ENCODE peak calls at places on chromosome 20, in nine cellular contexts. R is psoas muscle; Q is left ventricle myocardium inferior; H is CD8-positive, alpha-beta memory T cell; V is right cardiac atrium; I is heart right ventricle; L is naive thymus-derived CD4-positive, alpha-beta T cell; F is heart left ventricle; N is CD8-positive, alpha-beta T cell. X is an unnamed sample.

GRCh38 chr20:40493551-40493950 is 195.5 kb downstream of the MAFB start:
- DNase-seq in R (no peak), Q (no peak), H (no peak), V (no peak), I (no peak), L (no peak), F (no peak), N (no peak), X (no peak)

GRCh38 chr20:36823126-36823525 is 49.6 kb upstream of the DSN1 start:
- DNase-seq in R (no peak), Q (no peak), H (no peak), V (no peak), I (no peak), L (no peak), F (no peak), N (no peak), X (no peak)

GRCh38 chr20:34705383-34706021 is 1.4 kb downstream of the TP53INP2 start:
- DNase-seq in R (no peak), Q (peak; percentile 41), H (no peak), V (peak; percentile 74), I (peak; percentile 60), L (no peak), F (peak; percentile 71), N (no peak), X (no peak)

GRCh38 chr20:37348643-37349516 is 2.9 kb downstream of the SRC start:
- DNase-seq in R (no peak), Q (no peak), H (no peak), V (no peak), I (no peak), L (no peak), F (no peak), N (no peak), X (peak; percentile 43)

GRCh38 chr20:23520185-23520584 is 29.3 kb downstream of the CST8 start:
- DNase-seq in R (no peak), Q (no peak), H (no peak), V (no peak), I (no peak), L (no peak), F (no peak), N (no peak), X (no peak)

GRCh38 chr20:38969708-38970107 is 7.6 kb downstream of the DHX35 start:
- DNase-seq in R (no peak), Q (no peak), H (no peak), V (no peak), I (no peak), L (no peak), F (no peak), N (no peak), X (peak; percentile 59)

GRCh38 chr20:21632031-21632430 is 73.4 kb upstream of the PAX1 start:
- DNase-seq in R (no peak), Q (no peak), H (no peak), V (no peak), I (no peak), L (no peak), F (no peak), N (no peak), X (no peak)

GRCh38 chr20:10651227-10651990 is 22.4 kb downstream of the JAG1 start:
- DNase-seq in R (no peak), Q (no peak), H (no peak), V (no peak), I (peak; percentile 76), L (no peak), F (peak; percentile 36), N (no peak), X (no peak)

DNA sequence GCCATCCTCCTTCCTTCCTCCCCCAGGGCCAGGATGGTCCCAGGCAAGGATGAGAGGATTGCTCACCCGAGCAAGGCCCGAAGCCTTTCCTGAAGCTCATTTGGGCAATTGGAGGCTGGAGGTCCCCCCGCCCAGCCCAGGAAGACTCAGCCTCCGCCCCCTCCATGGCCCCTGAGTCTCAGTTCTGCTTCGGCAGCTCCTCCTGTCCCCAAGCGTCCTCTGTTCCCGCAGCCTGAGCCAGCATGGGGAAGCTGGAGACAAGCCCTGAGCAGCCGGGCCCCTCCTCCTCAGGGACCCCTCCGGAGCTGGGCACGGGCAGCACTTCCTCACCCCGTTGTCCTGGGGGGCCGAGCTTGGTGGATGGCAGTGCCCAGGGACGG is 26.0 kb downstream of the SLC17A9 start:
- DNase-seq in R (no peak), Q (no peak), H (no peak), V (no peak), I (no peak), L (no peak), F (no peak), N (no peak), X (no peak)
- H3K27me3 ChIP-seq in R (no peaks in the 10 kb centered on the region), Q (peaks cover 100% of the 10 kb centered on the region), H (peaks cover 62% of the 10 kb centered on the region), V (no peaks in the 10 kb centered on the region), I (peaks cover 98% of the 10 kb centered on the region), L (peaks cover 9% of the 10 kb centered on the region), F (peaks cover 82% of the 10 kb centered on the region), N (peaks cover 28% of the 10 kb centered on the region), X (peaks cover 9% of the 10 kb centered on the region)

GRCh38 chr20:63148696-63149095 is 67.2 kb downstream of the YTHDF1 start:
- DNase-seq in R (no peak), Q (no peak), H (no peak), V (peak; percentile 26), I (no peak), L (no peak), F (peak; percentile 5), N (no peak), X (no peak)
- H3K27me3 ChIP-seq in R (no peaks in the 10 kb centered on the region), Q (peaks cover 94% of the 10 kb centered on the region), H (no peaks in the 10 kb centered on the region), V (no peaks in the 10 kb centered on the region), I (peaks cover 42% of the 10 kb centered on the region), L (no peaks in the 10 kb centered on the region), F (peaks cover 53% of the 10 kb centered on the region), N (no peaks in the 10 kb centered on the region), X (no peaks in the 10 kb centered on the region)

GRCh38 chr20:56630086-56630493 is 984 bp downstream of the TFAP2C start:
- DNase-seq in R (no peak), Q (no peak), H (no peak), V (peak; percentile 63), I (no peak), L (no peak), F (no peak), N (no peak), X (no peak)

GRCh38 chr20:56631318-56631989 is 2.3 kb downstream of the TFAP2C start:
- DNase-seq in R (no peak), Q (no peak), H (no peak), V (no peak), I (no peak), L (no peak), F (no peak), N (no peak), X (no peak)

GRCh38 chr20:56631990-56632327 is 2.9 kb downstream of the TFAP2C start:
- DNase-seq in R (no peak), Q (no peak), H (no peak), V (no peak), I (no peak), L (no peak), F (no peak), N (no peak), X (no peak)

GRCh38 chr20:56629464-56630085 is 469 bp downstream of the TFAP2C start:
- DNase-seq in R (no peak), Q (no peak), H (no peak), V (no peak), I (no peak), L (no peak), F (no peak), N (no peak), X (no peak)

GRCh38 chr20:56630506-56631317 is 1.6 kb downstream of the TFAP2C start:
- DNase-seq in R (no peak), Q (no peak), H (no peak), V (peak; percentile 55), I (no peak), L (no peak), F (no peak), N (no peak), X (no peak)
- H3K27me3 ChIP-seq in R (peaks cover 9% of the 10 kb centered on the region), Q (peaks cover 100% of the 10 kb centered on the region), H (peaks cover 11% of the 10 kb centered on the region), V (peaks cover 7% of the 10 kb centered on the region), I (peaks cover 99% of the 10 kb centered on the region), L (no peaks in the 10 kb centered on the region), F (peaks cover 97% of the 10 kb centered on the region), N (peaks cover 10% of the 10 kb centered on the region), X (no peaks in the 10 kb centered on the region)

GRCh38 chr20:61549865-61550264 is 297.8 kb downstream of the CDH4 start:
- DNase-seq in R (no peak), Q (no peak), H (no peak), V (no peak), I (no peak), L (no peak), F (no peak), N (no peak), X (no peak)
- H3K27me3 ChIP-seq in R (no peaks in the 10 kb centered on the region), Q (peaks cover 43% of the 10 kb centered on the region), H (no peaks in the 10 kb centered on the region), V (no peaks in the 10 kb centered on the region), I (no peaks in the 10 kb centered on the region), L (no peaks in the 10 kb centered on the region), F (no peaks in the 10 kb centered on the region), N (no peaks in the 10 kb centered on the region), X (no peaks in the 10 kb centered on the region)

GRCh38 chr20:54643761-54644160 is 168.4 kb downstream of the DOK5 start:
- DNase-seq in R (no peak), Q (no peak), H (no peak), V (peak; percentile 72), I (no peak), L (no peak), F (no peak), N (no peak), X (no peak)
- H3K27me3 ChIP-seq in R (no peaks in the 10 kb centered on the region), Q (no peaks in the 10 kb centered on the region), H (no peaks in the 10 kb centered on the region), V (no peaks in the 10 kb centered on the region), I (no peaks in the 10 kb centered on the region), L (no peaks in the 10 kb centered on the region), F (no peaks in the 10 kb centered on the region), N (no peaks in the 10 kb centered on the region), X (no peaks in the 10 kb centered on the region)

DNA sequence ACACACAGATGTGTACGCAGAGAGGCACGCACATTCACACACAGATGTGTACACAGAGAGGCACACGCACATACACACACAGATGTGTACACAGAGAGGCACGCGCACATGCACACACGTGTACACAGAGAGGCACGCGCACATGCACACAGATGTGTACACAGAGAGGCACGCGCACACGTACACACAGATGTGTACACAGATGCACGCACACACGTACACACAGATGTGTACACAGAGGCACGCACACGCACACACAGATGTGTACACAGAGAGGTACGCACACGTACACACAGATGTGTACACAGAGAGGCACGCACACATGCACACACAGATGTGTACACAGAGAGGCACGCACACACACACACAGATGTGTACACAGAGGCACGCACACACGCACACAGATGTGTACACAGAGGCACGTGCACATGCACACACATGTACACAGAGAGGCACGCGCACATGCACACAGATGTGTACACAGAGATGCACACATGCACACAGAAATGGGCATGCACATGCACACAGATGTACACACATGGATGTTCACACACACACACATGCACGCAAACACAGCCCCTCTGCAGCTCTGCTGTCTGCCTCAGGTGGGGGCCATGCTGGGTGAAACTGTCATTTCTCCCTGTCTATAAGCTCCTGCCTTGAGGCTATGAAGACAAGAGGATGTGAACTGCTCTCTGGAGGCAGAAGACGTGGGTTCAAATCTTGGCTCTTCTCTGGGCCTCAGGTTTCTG is 14.3 kb upstream of the MYT1 start:
- DNase-seq in R (no peak), Q (no peak), H (no peak), V (peak; percentile 13), I (no peak), L (no peak), F (peak; percentile 1), N (no peak), X (no peak)
- H3K27me3 ChIP-seq in R (no peaks in the 10 kb centered on the region), Q (peaks cover 60% of the 10 kb centered on the region), H (no peaks in the 10 kb centered on the region), V (no peaks in the 10 kb centered on the region), I (no peaks in the 10 kb centered on the region), L (no peaks in the 10 kb centered on the region), F (peaks cover 4% of the 10 kb centered on the region), N (no peaks in the 10 kb centered on the region), X (no peaks in the 10 kb centered on the region)

GRCh38 chr20:726160-726559 is 42.1 kb downstream of the SLC52A3 start:
- DNase-seq in R (no peak), Q (no peak), H (no peak), V (no peak), I (no peak), L (no peak), F (no peak), N (no peak), X (no peak)
- H3K27me3 ChIP-seq in R (no peaks in the 10 kb centered on the region), Q (peaks cover 93% of the 10 kb centered on the region), H (peaks cover 5% of the 10 kb centered on the region), V (no peaks in the 10 kb centered on the region), I (peaks cover 58% of the 10 kb centered on the region), L (no peaks in the 10 kb centered on the region), F (peaks cover 8% of the 10 kb centered on the region), N (peaks cover 4% of the 10 kb centered on the region), X (no peaks in the 10 kb centered on the region)

X was measured in Peyer's patch.